ENCODE peak calls at places on chromosomes 1 and 21, in five cellular contexts. Y is IMR-90, C is mesendoderm, E is neuronal stem cell, X is mesenchymal stem cell. U is an unnamed sample.

GRCh38 chr1:26608895-26609294 is 79.3 kb downstream of the RPS6KA1 start:
- DNase-seq in Y (no peak), C (no peak), E (no peak), X (no peak), U (no peak)

GRCh38 chr1:56409112-56409691 is 170.2 kb downstream of the PLPP3 start:
- DNase-seq in Y (no peak), C (peak; percentile 74), E (no peak), X (no peak), U (no peak)

GRCh38 chr21:42632336-42632751 is 21.1 kb upstream of the PDE9A start:
- DNase-seq in Y (no peak), C (no peak), E (no peak), X (no peak), U (no peak)

GRCh38 chr1:209335090-209335692 is 248.3 kb upstream of the CAMK1G start:
- DNase-seq in Y (peak; percentile 20), C (peak; percentile 84), E (peak; percentile 24), X (peak; percentile 33), U (peak; percentile 79)

GRCh38 chr1:209354111-209354839 is 229.2 kb upstream of the CAMK1G start:
- DNase-seq in Y (peak; percentile 92), C (peak; percentile 96), E (peak; percentile 81), X (peak; percentile 83), U (peak; percentile 93)

GRCh38 chr1:221274373-221274772 is 395.1 kb downstream of the HLX start:
- DNase-seq in Y (no peak), C (peak; percentile 92), E (peak; percentile 59), X (no peak), U (no peak)

GRCh38 chr1:224681816-224682215 is 65.7 kb downstream of the CNIH3 start:
- DNase-seq in Y (no peak), C (no peak), E (peak; percentile 21), X (no peak), U (no peak)

GRCh38 chr1:234530641-234531040 is 51.7 kb upstream of the TARBP1 start:
- DNase-seq in Y (no peak), C (no peak), E (no peak), X (no peak), U (no peak)

GRCh38 chr1:196001188-196001587 is 607.1 kb downstream of the KCNT2 start:
- DNase-seq in Y (no peak), C (no peak), E (no peak), X (no peak), U (no peak)

GRCh38 chr1:226655251-226656163 is 83.6 kb downstream of the ITPKB start:
- DNase-seq in Y (no peak), C (peak; percentile 76), E (no peak), X (no peak), U (no peak)

GRCh38 chr1:226656201-226656600 is 82.9 kb downstream of the ITPKB start:
- DNase-seq in Y (no peak), C (peak; percentile 57), E (no peak), X (no peak), U (peak; percentile 52)

GRCh38 chr1:226654046-226654445 is 85.0 kb downstream of the ITPKB start:
- DNase-seq in Y (peak; percentile 54), C (peak; percentile 98), E (peak; percentile 82), X (peak; percentile 46), U (no peak)

GRCh38 chr1:226653311-226653921 is 85.7 kb downstream of the ITPKB start:
- DNase-seq in Y (no peak), C (no peak), E (no peak), X (no peak), U (no peak)

DNA sequence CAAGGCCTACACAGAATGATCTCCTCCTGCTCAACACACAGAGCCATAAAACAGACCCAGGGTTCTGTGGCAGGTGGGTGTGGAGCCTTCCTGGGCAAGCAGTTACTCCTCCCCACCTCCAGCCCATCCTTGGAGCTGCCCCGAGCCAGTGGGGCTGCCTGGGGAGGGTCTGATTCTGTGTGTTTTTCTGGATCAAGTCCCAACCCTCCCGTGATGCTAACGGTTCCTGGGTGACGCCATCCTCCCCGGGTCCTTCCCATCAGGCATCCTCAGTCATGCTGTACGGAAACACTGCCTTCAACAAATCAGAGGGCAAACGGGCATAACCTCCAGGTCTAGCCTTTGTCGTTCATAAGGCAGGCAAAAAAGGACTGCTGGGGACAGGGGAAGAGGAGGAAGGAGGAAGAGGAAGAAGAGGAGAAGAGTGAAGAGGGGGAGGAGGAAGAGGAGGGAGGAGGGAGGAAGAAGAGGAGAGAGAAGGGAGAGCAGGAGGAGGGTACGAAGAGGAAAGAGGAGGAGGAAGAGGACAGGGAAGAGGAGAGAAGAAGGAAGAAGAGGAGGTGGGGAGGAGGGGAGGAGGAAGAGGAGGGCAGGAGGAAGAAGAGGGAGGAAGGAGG is 84.5 kb downstream of the ITPKB start:
- DNase-seq in Y (no peak), C (no peak), E (no peak), X (no peak), U (no peak)
- H3K4ac ChIP-seq in Y (peak overlapping the region; percentile 77), C (peak overlapping the region; percentile 19), E (peak overlapping the region; percentile 27), X (peak overlapping the region; percentile 22), U (no peak overlapping the region)

GRCh38 chr1:36321119-36321951 is 2.1 kb downstream of the EVA1B start:
- DNase-seq in Y (peak; percentile 94), C (peak; percentile 96), E (peak; percentile 61), X (peak; percentile 94), U (peak; percentile 99)

GRCh38 chr1:36324322-36324802 is 917 bp upstream of the EVA1B start:
- DNase-seq in Y (no peak), C (no peak), E (no peak), X (no peak), U (no peak)

GRCh38 chr1:36322085-36322785 is 1.2 kb downstream of the EVA1B start:
- DNase-seq in Y (no peak), C (peak; percentile 51), E (no peak), X (peak; percentile 46), U (no peak)

GRCh38 chr1:36323636-36324321 is at the start of gene EVA1B:
- DNase-seq in Y (peak; percentile 82), C (peak; percentile 87), E (peak; percentile 50), X (peak; percentile 92), U (peak; percentile 81)

GRCh38 chr1:36322786-36323635 is 434 bp downstream of the EVA1B start:
- DNase-seq in Y (peak; percentile 59), C (peak; percentile 69), E (peak; percentile 33), X (peak; percentile 80), U (peak; percentile 36)
- H3K18ac ChIP-seq in Y (peak overlapping the region; percentile 15), C (peak overlapping the region; percentile 94), E (peak overlapping the region; percentile 97), X (peak overlapping the region; percentile 98), U (peak overlapping the region; percentile 18)

DNA sequence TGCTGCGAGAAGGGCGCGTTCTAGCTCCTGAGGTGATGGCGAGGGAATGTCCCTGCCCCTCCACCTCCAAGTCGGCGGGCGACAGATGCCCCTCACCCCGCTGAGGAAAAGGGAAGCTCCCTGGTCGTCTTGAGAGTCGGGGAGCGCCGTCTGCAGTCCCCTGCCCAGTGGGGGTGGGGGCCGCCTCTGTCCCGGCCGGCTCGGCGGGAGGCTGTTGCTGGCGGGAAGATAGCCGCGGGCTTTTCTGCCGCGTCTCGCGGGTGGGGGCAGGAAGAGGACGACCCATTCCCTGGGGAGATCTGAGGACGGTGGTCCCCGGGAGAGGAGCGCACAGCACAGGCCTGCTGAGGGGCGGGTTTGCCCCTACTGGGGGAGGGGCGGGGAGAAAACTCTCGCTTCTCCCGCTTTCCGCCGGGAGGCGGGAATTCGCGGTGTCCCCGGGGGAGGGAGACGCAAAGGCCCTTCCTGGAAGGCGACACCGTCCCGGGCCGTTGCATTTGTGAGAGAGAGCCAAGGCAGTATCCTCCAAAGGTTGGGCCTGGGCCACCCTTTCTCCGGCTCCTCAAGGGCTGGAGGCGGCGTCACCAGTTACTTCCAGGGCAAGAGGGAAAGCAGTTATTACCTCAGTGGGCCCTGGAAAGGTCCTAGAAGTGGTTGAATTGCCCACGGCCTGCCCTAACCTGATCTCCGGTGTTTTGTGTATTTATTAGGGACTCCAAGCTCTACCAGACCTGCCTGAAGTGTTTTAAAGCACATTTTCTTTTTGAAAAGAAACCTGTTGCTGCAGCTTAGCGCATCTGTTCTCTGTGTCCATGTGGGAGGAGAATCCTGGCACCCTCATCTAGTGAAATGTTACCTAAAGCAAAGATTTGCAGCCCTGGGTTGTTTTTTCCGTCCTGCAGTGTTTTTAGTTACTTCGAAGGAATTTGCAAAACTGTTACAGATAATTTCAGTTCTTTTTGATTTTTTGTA is 648 bp downstream of the S100PBP start:
- DNase-seq in Y (peak; percentile 39), C (peak; percentile 92), E (peak; percentile 69), X (peak; percentile 70), U (peak; percentile 69)
- H3K4ac ChIP-seq in Y (peak overlapping the region; percentile 87), C (peak overlapping the region; percentile 94), E (peak overlapping the region; percentile 89), X (peak overlapping the region; percentile 99), U (peak overlapping the region; percentile 97)

GRCh38 chr1:212035123-212035834 is at the start of the genes DTL and INTS7:
- DNase-seq in Y (peak; percentile 99), C (peak; percentile 100), E (peak; percentile 99), X (peak; percentile 99), U (peak; percentile 100)
- H3K18ac ChIP-seq in Y (peak within 1 kb of the TSS; percentile 72), C (peak within 1 kb of the TSS; percentile 88), E (peak within 1 kb of the TSS; percentile 84), X (peak within 1 kb of the TSS; percentile 77), U (peak within 1 kb of the TSS; percentile 67)

GRCh38 chr1:21262282-21263051 is 27.8 kb downstream of the ECE1 start:
- DNase-seq in Y (peak; percentile 95), C (peak; percentile 85), E (no peak), X (peak; percentile 99), U (peak; percentile 5)
- H3K4ac ChIP-seq in Y (peak overlapping the region; percentile 99), C (no peak overlapping the region), E (no peak overlapping the region), X (peak overlapping the region; percentile 93), U (no peak overlapping the region)

DNA sequence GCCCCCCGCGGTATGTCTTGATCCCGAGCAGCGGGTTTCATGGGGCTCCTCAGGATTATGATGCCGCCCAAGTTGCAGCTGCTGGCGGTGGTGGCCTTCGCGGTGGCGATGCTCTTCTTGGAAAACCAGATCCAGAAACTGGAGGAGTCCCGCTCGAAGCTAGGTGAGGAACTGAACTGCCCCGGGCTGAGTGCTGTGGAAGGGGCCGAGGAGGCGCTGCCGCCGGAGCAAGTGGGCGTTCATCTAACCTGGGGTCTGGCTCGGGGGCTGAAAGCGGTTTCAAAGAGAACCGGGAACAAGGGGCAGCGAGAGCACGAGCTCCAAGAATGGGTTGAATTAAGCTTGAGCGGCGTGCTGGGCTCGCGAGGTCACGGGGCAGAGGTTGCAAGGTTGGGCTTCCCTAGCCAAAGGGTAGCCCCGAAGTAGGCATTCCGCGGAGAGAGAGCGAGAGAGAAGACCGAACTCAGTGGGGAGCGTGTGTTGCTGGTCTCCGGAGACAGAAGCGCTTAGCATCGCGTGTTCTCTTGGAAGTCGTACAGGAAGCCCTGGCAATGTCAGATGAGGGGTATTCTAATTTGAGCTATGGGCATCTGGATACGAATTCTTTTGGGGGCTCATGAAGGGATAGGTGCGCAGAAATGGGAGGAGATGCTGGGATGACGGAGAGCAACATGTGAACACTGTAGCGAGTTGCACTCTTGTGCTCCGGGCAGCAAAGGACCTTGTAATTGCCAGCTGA is 732 bp downstream of the HS2ST1 start:
- DNase-seq in Y (peak; percentile 53), C (peak; percentile 90), E (peak; percentile 59), X (peak; percentile 75), U (peak; percentile 54)
- H3K18ac ChIP-seq in Y (no peak overlapping the region), C (peak overlapping the region; percentile 99), E (peak overlapping the region; percentile 91), X (peak overlapping the region; percentile 37), U (peak overlapping the region; percentile 67)